ENCODE peak calls at places on chromosomes 2 and 18, in six cellular contexts. One of them, this sample, is unnamed.

GRCh38 chr2:46985512-46985911 is 69.9 kb upstream of the MCFD2 start:
- DNase-seq in NT2/D1: no peak
- DNase-seq in CMK: no peak
- DNase-seq in pons: no peak
- DNase-seq in DMS79 treated with DMSO at 0.1 percent for 48 hours: no peak
- DNase-seq in GM12864: no peak
- DNase-seq in this sample: no peak

GRCh38 chr2:190972213-190972612 is 41.8 kb downstream of the STAT1 start:
- DNase-seq in NT2/D1: no peak
- DNase-seq in pons: no peak
- DNase-seq in DMS79 treated with DMSO at 0.1 percent for 48 hours: no peak
- DNase-seq in GM12864: no peak
- DNase-seq in CMK: no peak
- DNase-seq in this sample: no peak

GRCh38 chr18:74947875-74948274 is 261.1 kb downstream of the PTGR3 start:
- DNase-seq in GM12864: no peak
- DNase-seq in NT2/D1: no peak
- DNase-seq in CMK: no peak
- DNase-seq in DMS79 treated with DMSO at 0.1 percent for 48 hours: no peak
- DNase-seq in pons: no peak
- DNase-seq in this sample: no peak

GRCh38 chr18:22422909-22423548 is 5.3 kb upstream of the CTAGE1 start:
- DNase-seq in GM12864: no peak
- DNase-seq in NT2/D1: no peak
- DNase-seq in CMK: no peak
- DNase-seq in pons: peak; percentile 32
- DNase-seq in DMS79 treated with DMSO at 0.1 percent for 48 hours: no peak
- DNase-seq in this sample: no peak

GRCh38 chr2:62787381-62787780 is 81.9 kb downstream of the EHBP1 start:
- DNase-seq in CMK: no peak
- DNase-seq in GM12864: no peak
- DNase-seq in NT2/D1: no peak
- DNase-seq in DMS79 treated with DMSO at 0.1 percent for 48 hours: peak; percentile 16
- DNase-seq in pons: peak; percentile 61
- DNase-seq in this sample: no peak

GRCh38 chr18:10418836-10419235 is 35.6 kb upstream of the APCDD1 start:
- DNase-seq in DMS79 treated with DMSO at 0.1 percent for 48 hours: no peak
- DNase-seq in pons: no peak
- DNase-seq in GM12864: no peak
- DNase-seq in CMK: no peak
- DNase-seq in NT2/D1: no peak
- DNase-seq in this sample: no peak

GRCh38 chr2:215793747-215794595 is 219.4 kb downstream of the MREG start:
- DNase-seq in pons: peak; percentile 82
- DNase-seq in CMK: peak; percentile 39
- DNase-seq in DMS79 treated with DMSO at 0.1 percent for 48 hours: no peak
- DNase-seq in GM12864: no peak
- DNase-seq in NT2/D1: no peak
- DNase-seq in this sample: peak; percentile 96

GRCh38 chr18:60466671-60467070 is 94.1 kb upstream of the MC4R start:
- DNase-seq in NT2/D1: no peak
- DNase-seq in CMK: no peak
- DNase-seq in GM12864: no peak
- DNase-seq in DMS79 treated with DMSO at 0.1 percent for 48 hours: no peak
- DNase-seq in pons: no peak
- DNase-seq in this sample: no peak

GRCh38 chr2:176781570-176782217 is 430.9 kb upstream of the HNRNPA3 start:
- DNase-seq in GM12864: no peak
- DNase-seq in NT2/D1: no peak
- DNase-seq in pons: no peak
- DNase-seq in DMS79 treated with DMSO at 0.1 percent for 48 hours: no peak
- DNase-seq in CMK: peak; percentile 22
- DNase-seq in this sample: no peak

GRCh38 chr18:48785091-48785614 is 165.6 kb downstream of the SMAD7 start:
- DNase-seq in CMK: no peak
- DNase-seq in NT2/D1: no peak
- DNase-seq in pons: peak; percentile 84
- DNase-seq in GM12864: peak; percentile 94
- DNase-seq in DMS79 treated with DMSO at 0.1 percent for 48 hours: no peak
- DNase-seq in this sample: peak; percentile 75

GRCh38 chr2:210009106-210009505 is 6.7 kb downstream of the RPE start:
- DNase-seq in CMK: no peak
- DNase-seq in GM12864: no peak
- DNase-seq in DMS79 treated with DMSO at 0.1 percent for 48 hours: no peak
- DNase-seq in pons: no peak
- DNase-seq in NT2/D1: no peak
- DNase-seq in this sample: no peak

GRCh38 chr2:8761529-8762164 is 75.8 kb downstream of the KIDINS220 start:
- DNase-seq in GM12864: no peak
- DNase-seq in DMS79 treated with DMSO at 0.1 percent for 48 hours: peak; percentile 15
- DNase-seq in pons: peak; percentile 75
- DNase-seq in NT2/D1: peak; percentile 35
- DNase-seq in CMK: peak; percentile 21
- DNase-seq in this sample: no peak

GRCh38 chr2:147351789-147352188 is 493.0 kb upstream of the ACVR2A start:
- DNase-seq in CMK: no peak
- DNase-seq in pons: no peak
- DNase-seq in GM12864: no peak
- DNase-seq in DMS79 treated with DMSO at 0.1 percent for 48 hours: no peak
- DNase-seq in NT2/D1: no peak
- DNase-seq in this sample: no peak

GRCh38 chr2:141911485-141912066 is 219.2 kb downstream of the LRP1B start:
- DNase-seq in pons: peak; percentile 61
- DNase-seq in GM12864: peak; percentile 4
- DNase-seq in NT2/D1: peak; percentile 40
- DNase-seq in DMS79 treated with DMSO at 0.1 percent for 48 hours: no peak
- DNase-seq in CMK: no peak
- DNase-seq in this sample: no peak

GRCh38 chr2:75892490-75892889 is 181.8 kb upstream of the GCFC2 start:
- DNase-seq in GM12864: no peak
- DNase-seq in NT2/D1: no peak
- DNase-seq in DMS79 treated with DMSO at 0.1 percent for 48 hours: peak; percentile 7
- DNase-seq in CMK: no peak
- DNase-seq in pons: no peak
- DNase-seq in this sample: no peak

GRCh38 chr2:208248601-208249000 is 6.3 kb downstream of the IDH1 start:
- DNase-seq in DMS79 treated with DMSO at 0.1 percent for 48 hours: no peak
- DNase-seq in CMK: no peak
- DNase-seq in GM12864: no peak
- DNase-seq in NT2/D1: no peak
- DNase-seq in pons: no peak
- DNase-seq in this sample: no peak

GRCh38 chr2:137228566-137228965 is 463.2 kb downstream of the THSD7B start:
- DNase-seq in pons: no peak
- DNase-seq in CMK: no peak
- DNase-seq in NT2/D1: no peak
- DNase-seq in DMS79 treated with DMSO at 0.1 percent for 48 hours: no peak
- DNase-seq in GM12864: no peak
- DNase-seq in this sample: no peak

GRCh38 chr18:37778417-37779165 is 213.0 kb upstream of the CELF4 start:
- DNase-seq in pons: peak; percentile 55
- DNase-seq in DMS79 treated with DMSO at 0.1 percent for 48 hours: no peak
- DNase-seq in GM12864: no peak
- DNase-seq in CMK: peak; percentile 24
- DNase-seq in NT2/D1: peak; percentile 69
- DNase-seq in this sample: no peak